ENCODE peak calls at places on chromosomes 12 and 14, in ten cellular contexts. L, T, Q, R, I, J, N, W, H and S are unnamed samples.

GRCh38 chr12:43737646-43738045 is 20.9 kb downstream of the PUS7L start:
- DNase-seq in L (no peak), T (no peak), Q (no peak), R (no peak), I (no peak), J (no peak), N (peak; percentile 89), W (no peak), H (no peak), S (no peak)

GRCh38 chr14:35366521-35366976 is 38.0 kb downstream of the NFKBIA start:
- DNase-seq in L (no peak), T (no peak), Q (no peak), R (no peak), I (no peak), J (no peak), N (no peak), W (no peak), H (no peak), S (no peak)

GRCh38 chr12:89351489-89352241 is 636 bp downstream of the DUSP6 start:
- DNase-seq in L (no peak), T (peak; percentile 39), Q (peak; percentile 54), R (no peak), I (no peak), J (peak; percentile 64), N (no peak), W (no peak), H (peak; percentile 48), S (peak; percentile 31)

GRCh38 chr14:61586539-61587396 is 108.5 kb upstream of the HIF1A start:
- DNase-seq in L (no peak), T (no peak), Q (no peak), R (no peak), I (no peak), J (no peak), N (peak; percentile 84), W (peak; percentile 38), H (no peak), S (no peak)

GRCh38 chr14:70789361-70789760 is 20.0 kb downstream of the MAP3K9 start:
- DNase-seq in L (no peak), T (no peak), Q (no peak), R (no peak), I (no peak), J (no peak), N (peak; percentile 53), W (peak; percentile 23), H (peak; percentile 52), S (no peak)

GRCh38 chr12:65529771-65530435 is 251.4 kb downstream of the MSRB3 start:
- DNase-seq in L (no peak), T (no peak), Q (no peak), R (no peak), I (no peak), J (peak; percentile 49), N (no peak), W (no peak), H (no peak), S (no peak)

GRCh38 chr14:82710257-82710841 is 1176.7 kb upstream of the SEL1L start:
- DNase-seq in L (peak; percentile 68), T (peak; percentile 2), Q (peak; percentile 58), R (peak; percentile 54), I (peak; percentile 15), J (peak; percentile 79), N (peak; percentile 74), W (peak; percentile 20), H (peak; percentile 51), S (no peak)

GRCh38 chr14:94570440-94570839 is 9.2 kb downstream of the SERPINA4 start:
- DNase-seq in L (no peak), T (no peak), Q (no peak), R (no peak), I (no peak), J (no peak), N (no peak), W (no peak), H (no peak), S (no peak)

GRCh38 chr14:100855256-100855930 is 29.5 kb downstream of the MEG3 start:
- DNase-seq in L (no peak), T (no peak), Q (peak; percentile 11), R (no peak), I (no peak), J (no peak), N (no peak), W (no peak), H (peak; percentile 38), S (no peak)

GRCh38 chr12:43921666-43922337 is 85.9 kb downstream of the TMEM117 start:
- DNase-seq in L (no peak), T (no peak), Q (no peak), R (no peak), I (no peak), J (no peak), N (peak; percentile 15), W (peak; percentile 17), H (no peak), S (no peak)

GRCh38 chr14:30191639-30192279 is 264.1 kb upstream of the PRKD1 start:
- DNase-seq in L (no peak), T (no peak), Q (no peak), R (no peak), I (no peak), J (no peak), N (peak; percentile 36), W (no peak), H (no peak), S (no peak)

GRCh38 chr14:50109342-50109741 is 7.0 kb downstream of the VCPKMT start:
- DNase-seq in L (no peak), T (no peak), Q (peak; percentile 53), R (no peak), I (no peak), J (peak; percentile 14), N (peak; percentile 37), W (no peak), H (no peak), S (no peak)

GRCh38 chr14:99190696-99191662 is 81.0 kb downstream of the BCL11B start:
- DNase-seq in L (no peak), T (no peak), Q (no peak), R (no peak), I (no peak), J (no peak), N (no peak), W (no peak), H (no peak), S (peak; percentile 50)

GRCh38 chr12:48744251-48745008 is 27.9 kb upstream of the CCNT1 start:
- DNase-seq in L (no peak), T (no peak), Q (no peak), R (no peak), I (no peak), J (no peak), N (no peak), W (no peak), H (no peak), S (no peak)

GRCh38 chr14:104113631-104114420 is 24.6 kb upstream of the KIF26A start:
- DNase-seq in L (no peak), T (no peak), Q (no peak), R (no peak), I (no peak), J (no peak), N (no peak), W (no peak), H (peak; percentile 32), S (no peak)

GRCh38 chr14:55512421-55512820 is 67.6 kb upstream of the KTN1 start:
- DNase-seq in L (no peak), T (no peak), Q (no peak), R (no peak), I (no peak), J (no peak), N (peak; percentile 17), W (peak; percentile 23), H (no peak), S (no peak)

GRCh38 chr12:66742508-66743367 is 63.9 kb upstream of the GRIP1 start:
- DNase-seq in L (no peak), T (no peak), Q (no peak), R (no peak), I (no peak), J (no peak), N (no peak), W (no peak), H (no peak), S (no peak)

GRCh38 chr14:96225745-96226151 is 21.1 kb downstream of the BDKRB2 start:
- DNase-seq in L (no peak), T (no peak), Q (peak; percentile 41), R (no peak), I (peak; percentile 44), J (peak; percentile 93), N (peak; percentile 63), W (peak; percentile 26), H (no peak), S (no peak)

GRCh38 chr14:25118671-25119070 is 68.7 kb upstream of the STXBP6 start:
- DNase-seq in L (no peak), T (no peak), Q (no peak), R (no peak), I (no peak), J (no peak), N (no peak), W (no peak), H (no peak), S (no peak)

GRCh38 chr12:13443498-13443897 is 247.0 kb downstream of the EMP1 start:
- DNase-seq in L (no peak), T (no peak), Q (no peak), R (no peak), I (no peak), J (no peak), N (no peak), W (no peak), H (no peak), S (no peak)

GRCh38 chr14:32186248-32186647 is 15.6 kb upstream of the RNU6-7 start:
- DNase-seq in L (no peak), T (no peak), Q (no peak), R (no peak), I (no peak), J (no peak), N (no peak), W (no peak), H (no peak), S (no peak)

GRCh38 chr12:130764475-130765185 is 48.5 kb upstream of the RIMBP2 start:
- DNase-seq in L (no peak), T (no peak), Q (peak; percentile 76), R (no peak), I (no peak), J (peak; percentile 45), N (peak; percentile 57), W (no peak), H (no peak), S (no peak)

GRCh38 chr12:65266408-65266807 is 12.1 kb upstream of the MSRB3 start:
- DNase-seq in L (no peak), T (no peak), Q (no peak), R (no peak), I (no peak), J (no peak), N (no peak), W (no peak), H (no peak), S (no peak)

GRCh38 chr12:115872212-115872611 is 405.3 kb downstream of the MED13L start:
- DNase-seq in L (no peak), T (no peak), Q (no peak), R (no peak), I (no peak), J (peak; percentile 88), N (no peak), W (no peak), H (no peak), S (no peak)

GRCh38 chr14:62304172-62304571 is 542.0 kb downstream of the SNAPC1 start:
- DNase-seq in L (no peak), T (no peak), Q (no peak), R (no peak), I (no peak), J (no peak), N (no peak), W (no peak), H (no peak), S (no peak)

GRCh38 chr12:89243786-89244185 is 108.5 kb downstream of the DUSP6 start:
- DNase-seq in L (no peak), T (no peak), Q (no peak), R (no peak), I (no peak), J (no peak), N (peak; percentile 45), W (no peak), H (no peak), S (no peak)

GRCh38 chr14:103315368-103315911 is 18.6 kb upstream of the EIF5 start:
- DNase-seq in L (no peak), T (no peak), Q (no peak), R (no peak), I (no peak), J (no peak), N (peak; percentile 54), W (no peak), H (peak; percentile 58), S (no peak)

GRCh38 chr12:106147956-106148355 is 9.2 kb upstream of the NUAK1 start:
- DNase-seq in L (no peak), T (no peak), Q (no peak), R (peak; percentile 79), I (no peak), J (no peak), N (no peak), W (no peak), H (no peak), S (no peak)